ENCODE peak calls at places on chromosomes 5 and 9, in nine cellular contexts. W, V, D, N, E, Q, G, J and T are unnamed samples.

GRCh38 chr5:151676719-151677118 is 10.0 kb downstream of the SPARC start:
- DNase-seq in W (no peak), V (no peak), D (no peak), N (no peak), E (no peak), Q (no peak), G (no peak), J (no peak), T (no peak)

GRCh38 chr5:168585119-168585912 is 6.1 kb upstream of the PANK3 start:
- DNase-seq in W (no peak), V (no peak), D (no peak), N (no peak), E (no peak), Q (no peak), G (no peak), J (no peak), T (no peak)

GRCh38 chr5:151523335-151523734 is 67.8 kb downstream of the FAT2 start:
- DNase-seq in W (peak; percentile 75), V (no peak), D (peak; percentile 59), N (peak; percentile 35), E (peak; percentile 59), Q (no peak), G (peak; percentile 83), J (no peak), T (no peak)

GRCh38 chr5:74206571-74207550 is 433.7 kb downstream of the ENC1 start:
- DNase-seq in W (no peak), V (peak; percentile 58), D (peak; percentile 83), N (peak; percentile 38), E (peak; percentile 73), Q (no peak), G (peak; percentile 38), J (no peak), T (peak; percentile 56)

GRCh38 chr9:68951879-68952659 is 61.8 kb downstream of the PRKACG start:
- DNase-seq in W (no peak), V (no peak), D (no peak), N (no peak), E (no peak), Q (no peak), G (no peak), J (no peak), T (no peak)

GRCh38 chr5:10130881-10131280 is 118.8 kb downstream of the ATPSCKMT start:
- DNase-seq in W (no peak), V (no peak), D (no peak), N (peak; percentile 57), E (no peak), Q (no peak), G (no peak), J (no peak), T (no peak)

GRCh38 chr5:176185133-176185733 is 53.0 kb upstream of the SIMC1 start:
- DNase-seq in W (no peak), V (no peak), D (no peak), N (no peak), E (no peak), Q (no peak), G (no peak), J (no peak), T (no peak)

GRCh38 chr5:73274870-73275756 is 102.1 kb downstream of the TMEM174 start:
- DNase-seq in W (no peak), V (no peak), D (no peak), N (peak; percentile 32), E (no peak), Q (no peak), G (no peak), J (no peak), T (no peak)

GRCh38 chr5:94855543-94855942 is 237.1 kb downstream of the SLF1 start:
- DNase-seq in W (no peak), V (no peak), D (no peak), N (no peak), E (no peak), Q (no peak), G (no peak), J (no peak), T (no peak)

GRCh38 chr5:109690456-109691247 is 925 bp downstream of the MAN2A1 start:
- DNase-seq in W (peak; percentile 58), V (peak; percentile 82), D (peak; percentile 67), N (peak; percentile 84), E (peak; percentile 77), Q (peak; percentile 55), G (peak; percentile 61), J (no peak), T (peak; percentile 76)

GRCh38 chr5:109692852-109693251 is 3.1 kb downstream of the MAN2A1 start:
- DNase-seq in W (no peak), V (no peak), D (no peak), N (no peak), E (no peak), Q (no peak), G (no peak), J (no peak), T (no peak)

GRCh38 chr5:109693535-109694152 is 3.9 kb downstream of the MAN2A1 start:
- DNase-seq in W (no peak), V (no peak), D (peak; percentile 43), N (no peak), E (no peak), Q (no peak), G (no peak), J (no peak), T (no peak)

GRCh38 chr5:109691248-109691574 is 1.5 kb downstream of the MAN2A1 start:
- DNase-seq in W (no peak), V (no peak), D (no peak), N (no peak), E (no peak), Q (no peak), G (no peak), J (no peak), T (no peak)

GRCh38 chr5:109692011-109692410 is 2.3 kb downstream of the MAN2A1 start:
- DNase-seq in W (no peak), V (no peak), D (peak; percentile 24), N (no peak), E (peak; percentile 15), Q (no peak), G (no peak), J (no peak), T (no peak)
- H3K27ac ChIP-seq in W (no peak overlapping the region), V (no peak overlapping the region), D (no peak overlapping the region), N (peak overlapping the region; percentile 20), E (no peak overlapping the region), Q (no peak overlapping the region), G (no peak overlapping the region), J (no peak overlapping the region), T (no peak overlapping the region)

DNA sequence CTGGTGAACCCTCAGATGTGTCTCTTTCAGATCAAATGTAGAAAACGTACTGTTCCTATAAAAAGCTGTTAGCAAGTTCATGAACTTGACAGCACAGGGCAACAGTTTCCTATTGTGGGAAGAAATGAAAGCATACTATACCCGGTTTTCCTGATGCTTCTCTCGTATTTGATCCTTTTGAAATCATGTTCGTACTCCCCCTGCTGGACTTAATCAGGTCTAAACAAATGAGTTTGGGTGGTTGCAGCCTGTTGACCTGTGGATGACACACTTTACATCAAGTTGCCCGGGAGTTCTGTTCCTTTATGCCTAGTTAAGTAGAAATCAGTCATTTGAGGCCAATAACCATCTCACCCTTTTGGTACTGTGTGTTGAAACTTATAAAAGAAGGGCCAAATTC is 1992.3 kb downstream of the MAT2B start:
- DNase-seq in W (peak; percentile 2), V (no peak), D (peak; percentile 14), N (no peak), E (no peak), Q (no peak), G (peak; percentile 84), J (no peak), T (no peak)
- TF ChIP-seq CTCF in W (peak; percentile 27), V (no peak), D (peak; percentile 22), N (no peak), E (peak; percentile 21), Q (no peak), G (peak; percentile 74), J (no peak), T (peak; percentile 10)

GRCh38 chr9:98974106-98974505 is 30.4 kb downstream of the COL15A1 start:
- DNase-seq in W (no peak), V (no peak), D (no peak), N (no peak), E (no peak), Q (no peak), G (no peak), J (no peak), T (no peak)

GRCh38 chr9:98974994-98975712 is 31.4 kb downstream of the COL15A1 start:
- DNase-seq in W (peak; percentile 86), V (peak; percentile 89), D (peak; percentile 66), N (peak; percentile 92), E (peak; percentile 68), Q (peak; percentile 85), G (peak; percentile 91), J (no peak), T (peak; percentile 87)

GRCh38 chr9:98972641-98973545 is 29.2 kb downstream of the COL15A1 start:
- DNase-seq in W (no peak), V (no peak), D (no peak), N (no peak), E (no peak), Q (no peak), G (no peak), J (no peak), T (no peak)

GRCh38 chr9:98974554-98974953 is 30.8 kb downstream of the COL15A1 start:
- DNase-seq in W (no peak), V (no peak), D (no peak), N (no peak), E (no peak), Q (no peak), G (no peak), J (no peak), T (no peak)

DNA sequence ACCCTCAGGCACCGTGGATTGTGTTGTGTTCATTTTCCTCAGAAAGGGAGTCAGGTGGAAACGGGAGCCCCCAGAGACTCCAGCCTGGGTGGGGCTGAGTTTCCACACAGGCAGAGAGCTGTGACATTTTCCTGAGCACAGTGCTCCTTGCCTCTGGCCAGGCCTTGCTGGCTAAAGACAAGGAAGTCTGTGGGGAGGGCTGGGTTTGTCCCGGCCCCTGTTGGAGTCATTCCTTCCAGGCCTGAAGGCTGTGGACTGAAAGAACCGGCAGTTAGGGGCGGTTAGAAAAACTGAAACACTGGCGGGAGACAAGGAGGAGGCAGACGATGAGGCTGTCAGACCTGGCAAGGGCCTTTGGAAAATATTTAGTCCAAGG is 29.8 kb downstream of the COL15A1 start:
- DNase-seq in W (no peak), V (no peak), D (no peak), N (no peak), E (no peak), Q (no peak), G (no peak), J (no peak), T (peak; percentile 81)
- H3K27ac ChIP-seq in W (no peak overlapping the region), V (no peak overlapping the region), D (no peak overlapping the region), N (no peak overlapping the region), E (no peak overlapping the region), Q (no peak overlapping the region), G (no peak overlapping the region), J (no peak overlapping the region), T (peak overlapping the region; percentile 86)

DNA sequence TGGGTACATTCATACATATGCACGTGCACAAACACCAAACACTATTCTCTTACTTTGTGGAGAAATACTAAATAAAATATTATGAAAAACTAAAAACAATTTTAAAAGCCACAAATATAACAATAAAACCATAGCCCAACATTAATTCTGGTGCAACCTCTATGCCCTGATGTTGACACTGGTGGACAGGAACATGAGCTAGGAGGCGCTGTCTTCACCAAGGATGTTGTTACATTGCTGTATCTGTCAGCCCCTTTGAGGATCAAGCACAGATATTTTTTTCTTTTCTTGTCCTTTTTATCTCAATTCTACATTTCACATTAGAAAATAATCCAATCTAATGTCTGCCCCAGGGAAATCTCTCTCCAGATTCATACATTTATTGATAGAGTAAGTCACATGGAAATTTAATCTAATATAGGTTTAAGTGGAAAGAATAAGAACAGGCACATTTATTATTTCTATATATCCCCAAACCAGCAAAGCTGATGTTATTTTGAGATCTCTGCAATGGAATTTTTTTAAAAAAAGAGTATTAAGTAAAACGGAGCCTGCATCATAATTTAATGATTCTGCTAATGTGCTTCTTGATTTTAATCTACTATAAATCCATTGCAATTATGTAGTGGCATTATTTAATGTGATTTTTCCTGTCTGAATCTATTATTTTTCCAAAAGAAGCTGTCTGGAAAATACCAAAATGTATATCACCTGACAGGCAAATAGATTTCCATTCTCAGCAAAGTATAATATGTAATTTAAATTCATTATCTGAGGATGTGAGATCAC is 716.5 kb downstream of the MTRR start:
- DNase-seq in W (no peak), V (no peak), D (no peak), N (no peak), E (no peak), Q (no peak), G (peak; percentile 48), J (no peak), T (no peak)
- TF ChIP-seq CTCF in W (no peak), V (no peak), D (no peak), N (no peak), E (peak; percentile 21), Q (no peak), G (peak; percentile 67), J (peak; percentile 5), T (no peak)